ENCODE peak calls at places on chromosomes 6 and 20, in ten cellular contexts. W is BE2C; O is HCT116; T is stimulated activated CD8-positive, alpha-beta memory T cell treated with anti-CD3 and anti-CD28 coated beads, Interleukin-15, amount 100 ng/mL, for 24 hours; G is pons; U is cardiac muscle cell; Z is natural killer cell; X is hepatic stellate cell; E is iPS DF 6.9; Y is activated T-cell treated with anti-CD3 and anti-CD28 coated beads for 1 hour. K is an unnamed sample.

GRCh38 chr6:148758492-148758891 is 11.7 kb downstream of the UST start:
- DNase-seq in O (no peak), E (no peak), X (no peak), W (no peak), G (peak; percentile 91), Y (no peak), U (peak; percentile 23), T (no peak), Z (peak; percentile 42), K (no peak)

GRCh38 chr6:82216549-82216948 is 31.0 kb downstream of the IBTK start:
- DNase-seq in Y (no peak), O (no peak), W (no peak), U (no peak), T (no peak), Z (no peak), G (no peak), X (no peak), E (no peak), K (no peak)

GRCh38 chr20:34510575-34510974 is 5.6 kb upstream of the DYNLRB1 start:
- DNase-seq in Y (no peak), O (no peak), G (peak; percentile 37), T (no peak), E (no peak), X (no peak), W (no peak), U (no peak), Z (no peak), K (no peak)

GRCh38 chr6:122751291-122751690 is 28.2 kb upstream of the FABP7 start:
- DNase-seq in O (no peak), W (no peak), Z (no peak), G (no peak), E (no peak), T (no peak), U (no peak), X (no peak), Y (no peak), K (no peak)

GRCh38 chr6:40395066-40395697 is 192.0 kb downstream of the LRFN2 start:
- DNase-seq in E (no peak), Z (no peak), O (no peak), Y (no peak), U (no peak), W (peak; percentile 26), X (no peak), T (no peak), G (no peak), K (no peak)

GRCh38 chr6:30685977-30686907 is at the start of gene PPP1R18:
- DNase-seq in G (peak; percentile 32), Y (peak; percentile 79), E (no peak), Z (peak; percentile 74), X (peak; percentile 73), O (no peak), W (peak; percentile 77), U (peak; percentile 73), T (peak; percentile 66), K (peak; percentile 41)

GRCh38 chr6:150846641-150847040 is 18.9 kb upstream of the MTHFD1L start:
- DNase-seq in U (no peak), Y (no peak), O (no peak), Z (no peak), W (no peak), E (no peak), X (no peak), T (no peak), G (no peak), K (no peak)

GRCh38 chr6:143522034-143522600 is 10.6 kb upstream of the FUCA2 start:
- DNase-seq in W (no peak), T (no peak), X (no peak), U (no peak), Z (no peak), O (no peak), E (no peak), Y (no peak), G (no peak), K (no peak)

GRCh38 chr6:140441256-140441655 is 1066.8 kb upstream of the CITED2 start:
- DNase-seq in X (no peak), W (peak; percentile 50), G (peak; percentile 50), O (no peak), E (no peak), U (peak; percentile 71), Y (no peak), T (no peak), Z (no peak), K (no peak)

GRCh38 chr6:96532399-96532798 is 10.8 kb downstream of the UFL1 start:
- DNase-seq in Z (no peak), W (no peak), G (no peak), T (no peak), X (no peak), U (no peak), E (no peak), Y (no peak), O (no peak), K (no peak)

GRCh38 chr6:79257381-79258205 is 23.1 kb upstream of the HMGN3 start:
- DNase-seq in U (peak; percentile 63), Z (no peak), O (no peak), Y (no peak), G (no peak), E (no peak), W (peak; percentile 73), X (no peak), T (no peak), K (no peak)

GRCh38 chr6:144710207-144710606 is 425.1 kb downstream of the UTRN start:
- DNase-seq in W (no peak), U (peak; percentile 73), O (no peak), E (no peak), Y (no peak), T (no peak), X (peak; percentile 31), G (no peak), Z (no peak), K (no peak)

GRCh38 chr6:131995924-131996323 is 44.8 kb upstream of the CCN2 start:
- DNase-seq in U (peak; percentile 67), O (peak; percentile 81), G (no peak), W (no peak), T (no peak), Z (no peak), Y (no peak), E (no peak), X (peak; percentile 54), K (no peak)

GRCh38 chr6:85068221-85068620 is 303.8 kb upstream of the TBX18 start:
- DNase-seq in O (no peak), W (no peak), X (no peak), G (no peak), T (no peak), E (no peak), Z (no peak), Y (no peak), U (no peak), K (no peak)

GRCh38 chr6:139588076-139588639 is 213.7 kb upstream of the CITED2 start:
- DNase-seq in E (no peak), X (no peak), Y (no peak), G (no peak), O (peak; percentile 52), T (no peak), U (peak; percentile 65), Z (no peak), W (no peak), K (peak; percentile 84)

GRCh38 chr6:14270925-14271791 is 153.6 kb downstream of the CD83 start:
- DNase-seq in U (peak; percentile 78), O (peak; percentile 99), G (no peak), X (peak; percentile 75), Z (no peak), T (no peak), W (no peak), E (no peak), Y (peak; percentile 13), K (no peak)

GRCh38 chr6:122151768-122152167 is 247.7 kb upstream of the HSF2 start:
- DNase-seq in Y (no peak), U (no peak), T (no peak), X (no peak), O (no peak), Z (no peak), G (no peak), E (no peak), W (no peak), K (no peak)

GRCh38 chr6:4125933-4126864 is 9.2 kb downstream of the ECI2 start:
- DNase-seq in X (peak; percentile 68), E (no peak), Y (no peak), O (peak; percentile 42), W (no peak), U (peak; percentile 89), G (no peak), Z (no peak), T (no peak), K (no peak)

GRCh38 chr6:139349464-139350020 is 24.9 kb downstream of the CITED2 start:
- DNase-seq in T (no peak), O (no peak), Y (no peak), U (no peak), X (no peak), W (no peak), Z (no peak), G (no peak), E (no peak), K (no peak)

GRCh38 chr6:153503810-153504209 is 372.7 kb upstream of the RGS17 start:
- DNase-seq in W (peak; percentile 36), T (no peak), U (peak; percentile 2), X (no peak), E (peak; percentile 29), Y (no peak), G (no peak), O (peak; percentile 32), Z (no peak), K (no peak)

GRCh38 chr20:43959079-43959919 is 44.6 kb downstream of the TOX2 start:
- DNase-seq in O (no peak), E (no peak), Y (no peak), Z (peak; percentile 44), T (no peak), U (peak; percentile 62), X (no peak), W (no peak), G (no peak), K (no peak)

GRCh38 chr20:11270566-11270965 is 596.8 kb upstream of the JAG1 start:
- DNase-seq in G (no peak), Z (no peak), O (no peak), W (no peak), X (no peak), Y (no peak), E (no peak), T (no peak), U (no peak), K (no peak)

GRCh38 chr6:157403684-157404051 is 22.7 kb downstream of the ZDHHC14 start:
- DNase-seq in W (no peak), E (no peak), O (no peak), Z (no peak), T (no peak), X (no peak), U (no peak), Y (no peak), G (no peak), K (no peak)

GRCh38 chr6:72238900-72239299 is 352.6 kb downstream of the RIMS1 start:
- DNase-seq in X (peak; percentile 5), W (no peak), Y (no peak), E (no peak), Z (no peak), T (no peak), O (no peak), U (no peak), G (no peak), K (no peak)

GRCh38 chr20:50286609-50287008 is 96.0 kb downstream of the CEBPB start:
- DNase-seq in G (no peak), T (no peak), W (peak; percentile 81), O (no peak), E (no peak), Z (no peak), U (peak; percentile 89), X (peak; percentile 99), Y (no peak), K (no peak)

GRCh38 chr6:83371428-83371827 is 59.4 kb downstream of the ME1 start:
- DNase-seq in U (peak; percentile 75), O (no peak), W (no peak), G (no peak), E (no peak), T (no peak), Z (no peak), Y (no peak), X (peak; percentile 37), K (no peak)

GRCh38 chr6:15504581-15505350 is 158.1 kb downstream of the DTNBP1 start:
- DNase-seq in W (peak; percentile 62), X (peak; percentile 89), U (peak; percentile 98), Z (no peak), T (no peak), O (no peak), E (no peak), G (peak; percentile 95), Y (no peak), K (peak; percentile 97)

GRCh38 chr20:7773511-7773910 is 166.7 kb downstream of the HAO1 start:
- DNase-seq in Z (no peak), O (no peak), T (no peak), U (no peak), Y (no peak), G (no peak), X (no peak), W (no peak), E (no peak), K (no peak)